ENCODE peak calls at places on chromosomes 5 and 9, in six cellular contexts. F is A549, H is GM12878, M is K562, A is HepG2, C is endothelial cell of umbilical vein. L is an unnamed sample.

GRCh38 chr9:83656952-83657351 is 34.0 kb downstream of the IDNK start:
- DNase-seq in C (no peak), H (no peak), F (no peak), M (no peak), A (no peak), L (no peak)

GRCh38 chr5:130116972-130117371 is 212.7 kb downstream of the CHSY3 start:
- DNase-seq in M (no peak), C (no peak), A (no peak), H (no peak), F (no peak), L (no peak)

GRCh38 chr9:85702881-85703280 is 38.9 kb downstream of the AGTPBP1 start:
- DNase-seq in H (no peak), F (no peak), A (no peak), M (no peak), C (no peak), L (no peak)

GRCh38 chr5:93053825-93054224 is 527.2 kb downstream of the NR2F1-AS1 start:
- DNase-seq in F (peak; percentile 47), H (no peak), C (no peak), A (peak; percentile 71), M (no peak), L (peak; percentile 6)

GRCh38 chr9:86766912-86767311 is 180.4 kb downstream of the GAS1 start:
- DNase-seq in F (no peak), H (no peak), M (no peak), C (no peak), A (peak; percentile 13), L (peak; percentile 73)

GRCh38 chr5:170266570-170267379 is 30.8 kb downstream of the LCP2 start:
- DNase-seq in C (no peak), M (no peak), H (no peak), F (no peak), A (no peak), L (no peak)

GRCh38 chr5:101084353-101084752 is 181.3 kb upstream of the ST8SIA4 start:
- DNase-seq in F (no peak), A (no peak), H (no peak), C (no peak), M (no peak), L (no peak)

GRCh38 chr9:95736370-95736769 is 139.1 kb upstream of the ERCC6L2 start:
- DNase-seq in C (no peak), F (peak; percentile 13), A (no peak), H (no peak), M (peak; percentile 51), L (peak; percentile 11)

GRCh38 chr9:100626949-100627348 is 49.1 kb downstream of the CAVIN4 start:
- DNase-seq in A (no peak), H (no peak), F (no peak), C (no peak), M (no peak), L (no peak)

GRCh38 chr5:54426209-54426608 is 29.3 kb upstream of the HSPB3 start:
- DNase-seq in F (no peak), M (no peak), C (no peak), H (no peak), A (no peak), L (no peak)

GRCh38 chr5:54514269-54514668 is 3.3 kb upstream of the SNX18 start:
- DNase-seq in F (peak; percentile 16), C (no peak), A (peak; percentile 11), M (no peak), H (no peak), L (peak; percentile 30)

GRCh38 chr5:79560774-79561524 is 47.0 kb upstream of the HOMER1 start:
- DNase-seq in A (no peak), C (no peak), H (peak; percentile 31), M (no peak), F (no peak), L (peak; percentile 28)

GRCh38 chr9:87798276-87798833 is 72.4 kb downstream of the CTSL start:
- DNase-seq in H (no peak), A (no peak), F (peak; percentile 28), M (no peak), C (no peak), L (no peak)

GRCh38 chr5:148482697-148483462 is 99.1 kb downstream of the FBXO38 start:
- DNase-seq in F (peak; percentile 72), H (peak; percentile 1), C (peak; percentile 59), M (peak; percentile 73), A (peak; percentile 67), L (peak; percentile 62)
- H3K4me3 ChIP-seq in F (peak overlapping the region; percentile 46), H (no peak overlapping the region), C (no peak overlapping the region), M (peak overlapping the region; percentile 16), A (no peak overlapping the region), L (no peak overlapping the region)

GRCh38 chr9:90882991-90883600 is 81.5 kb downstream of the SYK start:
- DNase-seq in H (no peak), C (no peak), F (no peak), M (no peak), A (no peak), L (no peak)
- TF ChIP-seq MYC in H (no peak), C (no peak), F (no peak), M (no peak), A (no peak), L (no peak)

GRCh38 chr9:35909687-35910612 is 660 bp downstream of the SPAAR start:
- DNase-seq in F (no peak), H (no peak), M (no peak), C (no peak), A (no peak), L (no peak)
- H3K4me3 ChIP-seq in F (no peak overlapping the region), H (no peak overlapping the region), M (no peak overlapping the region), C (peak overlapping the region; percentile 9), A (no peak overlapping the region), L (no peak overlapping the region)

GRCh38 chr9:72788966-72789365 is 163.9 kb downstream of the ALDH1A1 start:
- DNase-seq in M (no peak), A (no peak), F (no peak), C (no peak), H (no peak), L (no peak)
- TF ChIP-seq MYC in M (no peak), A (no peak), F (no peak), C (no peak), H (no peak), L (no peak)

L was measured in NB4.